ENCODE peak calls at places on chromosomes 2 and 18, in six cellular contexts. One of them, this sample, is unnamed.

GRCh38 chr2:202771741-202772470 is 99.7 kb downstream of the ICA1L start:
- DNase-seq in Peyer's patch: no peak
- DNase-seq in H1: no peak
- DNase-seq in esophagus muscularis mucosa: no peak
- DNase-seq in heart left ventricle: peak
- DNase-seq in HCT116: no peak
- DNase-seq in this sample: peak

GRCh38 chr2:33205693-33206434 is 259.1 kb downstream of the LTBP1 start:
- DNase-seq in Peyer's patch: no peak
- DNase-seq in H1: no peak
- DNase-seq in esophagus muscularis mucosa: no peak
- DNase-seq in heart left ventricle: no peak
- DNase-seq in HCT116: no peak
- DNase-seq in this sample: no peak

GRCh38 chr2:126642031-126642430 is 13.9 kb upstream of the GYPC start:
- DNase-seq in Peyer's patch: no peak
- DNase-seq in H1: no peak
- DNase-seq in esophagus muscularis mucosa: peak
- DNase-seq in heart left ventricle: no peak
- DNase-seq in HCT116: no peak
- DNase-seq in this sample: no peak

GRCh38 chr2:30272761-30273573 is 41.6 kb downstream of the LBH start:
- DNase-seq in Peyer's patch: no peak
- DNase-seq in H1: no peak
- DNase-seq in esophagus muscularis mucosa: no peak
- DNase-seq in heart left ventricle: no peak
- DNase-seq in HCT116: no peak
- DNase-seq in this sample: no peak

GRCh38 chr2:239012936-239013669 is 165.2 kb downstream of the TWIST2 start:
- DNase-seq in Peyer's patch: peak
- DNase-seq in H1: no peak
- DNase-seq in esophagus muscularis mucosa: no peak
- DNase-seq in heart left ventricle: no peak
- DNase-seq in HCT116: no peak
- DNase-seq in this sample: no peak

GRCh38 chr2:194745532-194746146 is 911.4 kb upstream of the SLC39A10 start:
- DNase-seq in Peyer's patch: no peak
- DNase-seq in H1: no peak
- DNase-seq in esophagus muscularis mucosa: no peak
- DNase-seq in heart left ventricle: no peak
- DNase-seq in HCT116: no peak
- DNase-seq in this sample: no peak

GRCh38 chr2:65329551-65329950 is 101.9 kb downstream of the ACTR2 start:
- DNase-seq in Peyer's patch: no peak
- DNase-seq in H1: no peak
- DNase-seq in esophagus muscularis mucosa: peak
- DNase-seq in heart left ventricle: no peak
- DNase-seq in HCT116: no peak
- DNase-seq in this sample: no peak

GRCh38 chr2:85506768-85507181 is 32.2 kb upstream of the MAT2A start:
- DNase-seq in Peyer's patch: no peak
- DNase-seq in H1: no peak
- DNase-seq in esophagus muscularis mucosa: no peak
- DNase-seq in heart left ventricle: no peak
- DNase-seq in HCT116: no peak
- DNase-seq in this sample: no peak

GRCh38 chr18:74499633-74500032 is 3.5 kb downstream of the CNDP2 start:
- DNase-seq in Peyer's patch: peak
- DNase-seq in H1: no peak
- DNase-seq in esophagus muscularis mucosa: no peak
- DNase-seq in heart left ventricle: peak
- DNase-seq in HCT116: no peak
- DNase-seq in this sample: peak

GRCh38 chr18:12630136-12630535 is 27.8 kb downstream of the SPIRE1 start:
- DNase-seq in Peyer's patch: no peak
- DNase-seq in H1: no peak
- DNase-seq in esophagus muscularis mucosa: no peak
- DNase-seq in heart left ventricle: no peak
- DNase-seq in HCT116: no peak
- DNase-seq in this sample: no peak

GRCh38 chr2:61017556-61018318 is at the start of the genes PEX13 and PUS10:
- DNase-seq in Peyer's patch: peak
- DNase-seq in H1: peak
- DNase-seq in esophagus muscularis mucosa: peak
- DNase-seq in heart left ventricle: peak
- DNase-seq in HCT116: peak
- DNase-seq in this sample: peak

GRCh38 chr2:119486886-119487285 is 37.4 kb downstream of the SCTR start:
- DNase-seq in Peyer's patch: no peak
- DNase-seq in H1: no peak
- DNase-seq in esophagus muscularis mucosa: peak
- DNase-seq in heart left ventricle: no peak
- DNase-seq in HCT116: no peak
- DNase-seq in this sample: no peak

GRCh38 chr2:134782792-134783191 is 55.6 kb upstream of the ACMSD start:
- DNase-seq in Peyer's patch: no peak
- DNase-seq in H1: no peak
- DNase-seq in esophagus muscularis mucosa: no peak
- DNase-seq in heart left ventricle: no peak
- DNase-seq in HCT116: peak
- DNase-seq in this sample: no peak

GRCh38 chr2:158931577-158931976 is 36.9 kb upstream of the TANC1 start:
- DNase-seq in Peyer's patch: no peak
- DNase-seq in H1: no peak
- DNase-seq in esophagus muscularis mucosa: no peak
- DNase-seq in heart left ventricle: no peak
- DNase-seq in HCT116: no peak
- DNase-seq in this sample: no peak

GRCh38 chr2:12501469-12502147 is 215.1 kb upstream of the TRIB2 start:
- DNase-seq in Peyer's patch: no peak
- DNase-seq in H1: no peak
- DNase-seq in esophagus muscularis mucosa: no peak
- DNase-seq in heart left ventricle: peak
- DNase-seq in HCT116: no peak
- DNase-seq in this sample: peak

GRCh38 chr18:54780285-54780861 is 47.9 kb upstream of the RAB27B start:
- DNase-seq in Peyer's patch: no peak
- DNase-seq in H1: no peak
- DNase-seq in esophagus muscularis mucosa: no peak
- DNase-seq in heart left ventricle: no peak
- DNase-seq in HCT116: no peak
- DNase-seq in this sample: no peak

GRCh38 chr18:32343634-32344033 is 127.0 kb downstream of the GAREM1 start:
- DNase-seq in Peyer's patch: no peak
- DNase-seq in H1: no peak
- DNase-seq in esophagus muscularis mucosa: no peak
- DNase-seq in heart left ventricle: no peak
- DNase-seq in HCT116: no peak
- DNase-seq in this sample: no peak

GRCh38 chr2:6993230-6993640 is 76.0 kb downstream of the RNF144A start:
- DNase-seq in Peyer's patch: no peak
- DNase-seq in H1: no peak
- DNase-seq in esophagus muscularis mucosa: no peak
- DNase-seq in heart left ventricle: no peak
- DNase-seq in HCT116: no peak
- DNase-seq in this sample: peak

GRCh38 chr2:192072778-192073177 is 122.0 kb downstream of the TMEFF2 start:
- DNase-seq in Peyer's patch: no peak
- DNase-seq in H1: no peak
- DNase-seq in esophagus muscularis mucosa: no peak
- DNase-seq in heart left ventricle: no peak
- DNase-seq in HCT116: no peak
- DNase-seq in this sample: no peak

GRCh38 chr2:170145675-170146432 is 32.1 kb upstream of the MYO3B start:
- DNase-seq in Peyer's patch: no peak
- DNase-seq in H1: no peak
- DNase-seq in esophagus muscularis mucosa: no peak
- DNase-seq in heart left ventricle: no peak
- DNase-seq in HCT116: no peak
- DNase-seq in this sample: no peak

GRCh38 chr2:67616749-67617148 is 219.6 kb downstream of the ETAA1 start:
- DNase-seq in Peyer's patch: no peak
- DNase-seq in H1: no peak
- DNase-seq in esophagus muscularis mucosa: no peak
- DNase-seq in heart left ventricle: peak
- DNase-seq in HCT116: no peak
- DNase-seq in this sample: no peak

GRCh38 chr18:14925281-14925709 is 177.3 kb downstream of the ANKRD30B start:
- DNase-seq in Peyer's patch: no peak
- DNase-seq in H1: no peak
- DNase-seq in esophagus muscularis mucosa: no peak
- DNase-seq in heart left ventricle: no peak
- DNase-seq in HCT116: no peak
- DNase-seq in this sample: no peak

GRCh38 chr2:239574054-239574433 is 173.2 kb upstream of the HDAC4 start:
- DNase-seq in Peyer's patch: peak
- DNase-seq in H1: no peak
- DNase-seq in esophagus muscularis mucosa: no peak
- DNase-seq in heart left ventricle: no peak
- DNase-seq in HCT116: no peak
- DNase-seq in this sample: no peak

GRCh38 chr2:188765522-188765921 is 208.7 kb upstream of the COL3A1 start:
- DNase-seq in Peyer's patch: no peak
- DNase-seq in H1: no peak
- DNase-seq in esophagus muscularis mucosa: no peak
- DNase-seq in heart left ventricle: no peak
- DNase-seq in HCT116: peak
- DNase-seq in this sample: no peak

GRCh38 chr18:34223164-34223892 is 1.4 kb downstream of the NOL4 start:
- DNase-seq in Peyer's patch: no peak
- DNase-seq in H1: no peak
- DNase-seq in esophagus muscularis mucosa: no peak
- DNase-seq in heart left ventricle: no peak
- DNase-seq in HCT116: no peak
- DNase-seq in this sample: no peak

GRCh38 chr2:98806266-98806697 is 75.3 kb upstream of the MGAT4A start:
- DNase-seq in Peyer's patch: no peak
- DNase-seq in H1: no peak
- DNase-seq in esophagus muscularis mucosa: peak
- DNase-seq in heart left ventricle: peak
- DNase-seq in HCT116: no peak
- DNase-seq in this sample: no peak

GRCh38 chr18:66966171-66966570 is 362.3 kb upstream of the CDH19 start:
- DNase-seq in Peyer's patch: no peak
- DNase-seq in H1: no peak
- DNase-seq in esophagus muscularis mucosa: no peak
- DNase-seq in heart left ventricle: no peak
- DNase-seq in HCT116: no peak
- DNase-seq in this sample: no peak
- H3K4me3 ChIP-seq in Peyer's patch: no peak
- H3K4me3 ChIP-seq in H1: no peak
- H3K4me3 ChIP-seq in esophagus muscularis mucosa: no peak
- H3K4me3 ChIP-seq in heart left ventricle: no peak
- H3K4me3 ChIP-seq in HCT116: no peak
- H3K4me3 ChIP-seq in this sample: no peak

DNA sequence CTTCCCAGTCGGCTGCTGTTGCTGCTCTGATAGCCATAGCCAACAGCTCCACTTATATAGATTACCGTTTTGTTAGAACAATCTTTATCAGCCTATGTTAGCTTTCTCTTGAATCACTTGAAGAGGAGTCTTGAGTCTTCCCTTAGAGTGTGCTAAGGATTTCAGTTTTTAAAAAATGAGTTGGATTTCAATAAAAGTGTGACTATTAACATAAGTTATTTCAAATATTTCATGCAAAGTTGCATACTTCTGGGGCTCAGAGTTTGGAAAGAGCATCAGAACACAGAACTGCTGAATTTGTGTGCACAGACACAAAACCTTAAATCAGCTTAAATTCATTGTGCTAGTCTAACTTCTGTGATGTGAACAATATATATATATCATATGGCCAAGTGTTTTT is 174.7 kb downstream of the MTX2 start:
- DNase-seq in Peyer's patch: no peak
- DNase-seq in H1: no peak
- DNase-seq in esophagus muscularis mucosa: no peak
- DNase-seq in heart left ventricle: no peak
- DNase-seq in HCT116: no peak
- DNase-seq in this sample: no peak
- TF ChIP-seq CTCF in Peyer's patch: no peak
- TF ChIP-seq CTCF in H1: no peak
- TF ChIP-seq CTCF in esophagus muscularis mucosa: no peak
- TF ChIP-seq CTCF in heart left ventricle: no peak
- TF ChIP-seq CTCF in HCT116: no peak
- TF ChIP-seq CTCF in this sample: no peak

GRCh38 chr2:10058251-10059015 is 15.1 kb downstream of the KLF11 start:
- DNase-seq in Peyer's patch: no peak
- DNase-seq in H1: no peak
- DNase-seq in esophagus muscularis mucosa: no peak
- DNase-seq in heart left ventricle: no peak
- DNase-seq in HCT116: no peak
- DNase-seq in this sample: no peak
- TF ChIP-seq POLR2A in Peyer's patch: no peak
- TF ChIP-seq POLR2A in H1: no peak
- TF ChIP-seq POLR2A in esophagus muscularis mucosa: no peak
- TF ChIP-seq POLR2A in heart left ventricle: no peak
- TF ChIP-seq POLR2A in HCT116: no peak
- TF ChIP-seq POLR2A in this sample: no peak

GRCh38 chr18:58224425-58224750 is 180.4 kb downstream of the NEDD4L start:
- DNase-seq in Peyer's patch: no peak
- DNase-seq in H1: no peak
- DNase-seq in esophagus muscularis mucosa: no peak
- DNase-seq in heart left ventricle: no peak
- DNase-seq in HCT116: no peak
- DNase-seq in this sample: no peak

GRCh38 chr18:58223717-58224424 is 179.8 kb downstream of the NEDD4L start:
- DNase-seq in Peyer's patch: peak
- DNase-seq in H1: no peak
- DNase-seq in esophagus muscularis mucosa: peak
- DNase-seq in heart left ventricle: peak
- DNase-seq in HCT116: peak
- DNase-seq in this sample: no peak

GRCh38 chr18:58218111-58218510 is 174.1 kb downstream of the NEDD4L start:
- DNase-seq in Peyer's patch: no peak
- DNase-seq in H1: no peak
- DNase-seq in esophagus muscularis mucosa: no peak
- DNase-seq in heart left ventricle: no peak
- DNase-seq in HCT116: no peak
- DNase-seq in this sample: no peak

GRCh38 chr18:58222439-58223125 is 178.6 kb downstream of the NEDD4L start:
- DNase-seq in Peyer's patch: no peak
- DNase-seq in H1: no peak
- DNase-seq in esophagus muscularis mucosa: no peak
- DNase-seq in heart left ventricle: no peak
- DNase-seq in HCT116: no peak
- DNase-seq in this sample: no peak

DNA sequence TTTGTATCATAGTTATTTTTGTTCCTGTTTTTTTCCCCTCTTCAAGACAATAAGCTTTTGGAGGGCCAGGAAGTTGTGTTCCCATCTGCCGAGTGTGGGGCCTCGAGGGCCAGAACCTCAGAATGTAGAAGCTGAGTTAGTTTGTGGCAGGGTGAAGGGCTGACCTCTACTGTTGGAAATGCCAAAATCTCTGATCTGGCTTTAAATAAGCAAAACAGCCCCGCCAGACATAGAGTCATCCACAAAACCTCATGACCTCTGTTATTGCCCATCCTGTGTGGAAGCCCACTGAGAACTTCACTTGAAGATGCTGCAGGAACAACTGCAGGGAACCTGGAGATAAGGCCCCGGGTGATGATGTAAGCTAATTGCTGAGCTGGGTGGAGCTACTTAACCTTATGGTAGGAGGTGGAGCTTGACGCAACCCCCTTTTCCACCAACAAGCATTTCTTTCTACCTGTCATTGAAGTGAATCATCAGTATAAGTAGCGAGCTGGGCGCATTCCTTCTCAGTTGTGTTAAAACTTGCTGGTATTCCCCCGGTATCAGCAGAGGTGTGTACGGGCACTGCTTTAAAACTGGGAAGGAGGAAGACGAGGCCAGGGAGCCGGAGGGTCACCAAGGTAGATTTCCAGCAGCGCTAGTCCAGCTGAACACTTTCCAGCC is 177.2 kb downstream of the NEDD4L start:
- DNase-seq in Peyer's patch: peak
- DNase-seq in H1: peak
- DNase-seq in esophagus muscularis mucosa: peak
- DNase-seq in heart left ventricle: no peak
- DNase-seq in HCT116: peak
- DNase-seq in this sample: no peak
- H3K4me3 ChIP-seq in Peyer's patch: peak
- H3K4me3 ChIP-seq in H1: peak
- H3K4me3 ChIP-seq in esophagus muscularis mucosa: peak
- H3K4me3 ChIP-seq in heart left ventricle: no peak
- H3K4me3 ChIP-seq in HCT116: peak
- H3K4me3 ChIP-seq in this sample: no peak